ENCODE peak calls at places on chromosome 19, in six cellular contexts. Y, C, T, Z, N and V are unnamed samples.

GRCh38 chr19:33098023-33098652 is 17.2 kb downstream of the GPATCH1 start:
- DNase-seq in C (peak; percentile 47), Z (no peak), N (no peak), Y (no peak), T (no peak), V (no peak)

GRCh38 chr19:10339380-10339960 is at the start of gene ICAM3:
- DNase-seq in T (no peak), Y (no peak), Z (no peak), N (peak; percentile 59), C (no peak), V (no peak)

GRCh38 chr19:30170081-30170480 is 202.1 kb upstream of the ZNF536 start:
- DNase-seq in T (no peak), Z (no peak), Y (no peak), C (no peak), N (no peak), V (no peak)

GRCh38 chr19:49479975-49480628 is 6.1 kb downstream of the FLT3LG start:
- DNase-seq in Y (no peak), T (no peak), Z (no peak), C (no peak), N (no peak), V (no peak)

GRCh38 chr19:54392078-54392477 is 23.2 kb upstream of the TTYH1 start:
- DNase-seq in C (no peak), Y (no peak), Z (no peak), N (no peak), T (no peak), V (no peak)

GRCh38 chr19:31981545-31981944 is 363.9 kb upstream of the ZNF507 start:
- DNase-seq in T (no peak), C (no peak), Y (no peak), Z (no peak), N (no peak), V (no peak)

GRCh38 chr19:50422397-50423278 is 3.9 kb downstream of the SPIB start:
- DNase-seq in Y (no peak), N (peak; percentile 63), T (no peak), Z (no peak), C (no peak), V (no peak)

GRCh38 chr19:47275866-47276461 is 1.3 kb downstream of the INAFM1 start:
- DNase-seq in Y (no peak), C (peak; percentile 73), T (no peak), N (peak; percentile 52), Z (no peak), V (no peak)

GRCh38 chr19:51701468-51702100 is 8.5 kb downstream of the SPACA6 start:
- DNase-seq in Y (no peak), T (no peak), Z (no peak), N (no peak), C (no peak), V (no peak)

GRCh38 chr19:35777411-35777841 is 2.1 kb downstream of the ARHGAP33 start:
- DNase-seq in Z (no peak), N (no peak), T (no peak), C (no peak), Y (no peak), V (peak; percentile 48)

GRCh38 chr19:27775395-27775794 is 1437.6 kb downstream of the UQCRFS1 start:
- DNase-seq in Z (no peak), N (no peak), T (no peak), C (no peak), Y (no peak), V (no peak)

GRCh38 chr19:53467503-53468262 is at the start of gene ZNF813:
- DNase-seq in N (peak; percentile 100), Y (peak; percentile 73), T (peak; percentile 94), C (peak; percentile 97), Z (peak; percentile 31), V (peak; percentile 97)

GRCh38 chr19:8482696-8483095 is 19.7 kb downstream of the PRAM1 start:
- DNase-seq in C (peak; percentile 33), Z (no peak), Y (no peak), T (no peak), N (no peak), V (peak; percentile 26)
- TF ChIP-seq POLR2A in C (no peak), Z (no peak), Y (no peak), T (no peak), N (no peak), V (no peak)

DNA sequence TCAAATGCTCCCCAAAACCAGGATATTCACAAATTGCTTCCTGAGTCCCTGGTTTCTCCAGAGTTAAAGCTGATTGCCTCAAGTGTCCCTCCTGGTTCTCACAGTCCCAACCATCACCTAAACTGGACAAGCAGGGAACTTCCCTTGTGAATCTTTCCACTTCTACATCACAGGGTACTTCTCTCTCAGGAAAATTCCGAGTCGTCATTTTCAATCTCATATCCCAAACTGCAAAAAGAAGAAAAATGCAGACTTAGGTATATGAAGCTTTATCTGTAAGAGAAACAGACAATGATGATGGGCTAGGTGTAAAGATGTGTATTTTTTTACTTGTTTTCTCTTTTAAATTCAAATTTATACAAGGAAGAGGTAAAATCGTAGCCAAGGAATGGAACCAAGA is 21.3 kb downstream of the ZNF329 start:
- DNase-seq in C (no peak), T (no peak), N (no peak), Y (no peak), Z (no peak), V (no peak)
- H3K4me3 ChIP-seq in C (no peak overlapping the region), T (no peak overlapping the region), N (no peak overlapping the region), Y (no peak overlapping the region), Z (no peak overlapping the region), V (no peak overlapping the region)

GRCh38 chr19:15194938-15195337 is 5.9 kb downstream of the NOTCH3 start:
- DNase-seq in T (no peak), Z (no peak), N (no peak), Y (no peak), C (no peak), V (no peak)

GRCh38 chr19:15197275-15198005 is 3.4 kb downstream of the NOTCH3 start:
- DNase-seq in T (no peak), N (no peak), Y (no peak), Z (no peak), C (no peak), V (no peak)

GRCh38 chr19:15196683-15197005 is 4.2 kb downstream of the NOTCH3 start:
- DNase-seq in T (no peak), C (no peak), Z (no peak), N (no peak), Y (no peak), V (no peak)

GRCh38 chr19:15195987-15196682 is 4.7 kb downstream of the NOTCH3 start:
- DNase-seq in T (no peak), N (peak; percentile 96), Z (no peak), C (no peak), Y (no peak), V (no peak)

GRCh38 chr19:15195381-15195964 is 5.3 kb downstream of the NOTCH3 start:
- DNase-seq in T (no peak), C (no peak), Y (no peak), N (peak; percentile 93), Z (peak; percentile 33), V (peak; percentile 78)
- TF ChIP-seq EP300 in T (no peak), C (no peak), Y (no peak), N (no peak), Z (no peak), V (no peak)

DNA sequence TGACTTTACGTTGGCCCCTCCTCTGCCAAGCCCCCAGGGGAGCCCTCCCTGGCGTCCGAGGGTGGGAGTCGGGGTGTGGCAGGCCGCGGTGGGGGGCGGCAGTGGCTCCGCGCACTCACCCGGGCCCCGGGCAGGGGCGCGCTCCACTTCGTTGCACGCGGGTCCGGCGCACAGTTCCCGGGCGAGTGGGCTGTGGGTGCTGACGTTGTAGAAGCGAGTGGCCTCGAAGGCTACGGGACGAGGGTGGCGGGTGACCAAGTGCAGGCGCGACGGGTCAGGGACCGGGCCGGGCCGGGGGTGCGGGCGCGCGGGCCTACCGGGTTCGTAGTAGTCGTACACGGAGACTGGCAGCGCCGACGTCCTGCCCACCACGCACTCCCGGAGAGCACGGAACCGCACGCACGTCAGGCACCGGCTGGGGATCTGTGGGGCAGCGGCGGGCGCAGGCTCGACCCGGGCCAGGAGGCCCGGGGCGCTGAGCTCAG is 8.8 kb downstream of the F2RL3 start:
- DNase-seq in N (peak; percentile 91), Y (no peak), Z (no peak), C (no peak), T (no peak), V (no peak)
- TF ChIP-seq POLR2A in N (no peak), Y (no peak), Z (no peak), C (peak; percentile 48), T (peak; percentile 27), V (no peak)

GRCh38 chr19:45094707-45095106 is 1.7 kb downstream of the PPP1R37 start:
- DNase-seq in C (no peak), Z (no peak), Y (no peak), N (no peak), T (no peak), V (no peak)
- H3K4me3 ChIP-seq in C (no peak overlapping the region), Z (no peak overlapping the region), Y (no peak overlapping the region), N (no peak overlapping the region), T (no peak overlapping the region), V (peak overlapping the region; percentile 87)

DNA sequence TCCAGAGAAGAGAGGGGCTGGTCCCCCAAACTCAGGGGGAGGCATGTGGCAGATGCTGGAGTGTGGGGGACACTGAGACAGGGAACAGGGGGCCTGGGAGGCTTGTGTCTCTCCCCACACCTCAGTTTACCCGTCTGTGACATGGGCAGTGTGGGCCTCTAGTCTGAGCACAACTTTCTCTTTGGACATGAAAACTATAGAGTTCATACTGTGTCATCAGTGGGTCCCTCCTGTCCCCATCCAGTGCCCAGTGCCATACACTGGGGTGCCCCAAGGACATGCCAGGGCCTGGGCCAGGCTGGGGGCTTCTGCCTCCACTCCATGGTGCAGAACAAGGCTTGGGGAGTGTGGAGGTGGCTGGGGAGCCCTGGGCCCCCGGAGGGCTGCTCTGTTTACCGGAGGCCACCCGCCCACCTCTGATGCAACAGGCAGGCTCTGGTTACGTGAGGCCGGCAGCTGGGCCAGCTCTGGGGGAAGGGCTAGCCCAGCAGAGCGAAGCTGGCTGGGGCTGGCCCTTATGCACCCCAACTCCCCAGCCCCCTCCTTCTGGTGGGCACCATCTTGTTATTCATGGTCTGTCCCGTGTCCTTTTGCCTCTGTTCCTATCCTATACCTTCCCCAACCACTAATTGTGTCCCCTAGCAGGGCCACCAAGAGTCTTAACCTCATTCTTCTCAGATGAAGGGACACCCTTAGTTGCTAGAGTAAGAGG is 1.9 kb upstream of the MEF2B start:
- DNase-seq in C (no peak), T (no peak), Z (no peak), N (no peak), Y (no peak), V (no peak)
- TF ChIP-seq EP300 in C (no peak), T (no peak), Z (no peak), N (no peak), Y (no peak), V (no peak)